ENCODE peak calls at places on chromosome 17, in five cellular contexts. T is left ventricle myocardium inferior, N is cerebellar cortex, P is HuH-7, F is fibroblast of lung. L is an unnamed sample.

GRCh38 chr17:40069751-40070643 is 7.2 kb downstream of the THRA start:
- DNase-seq in T (no peak), N (peak), P (no peak), F (peak), L (no peak)

GRCh38 chr17:80743181-80743771 is 198.6 kb downstream of the RPTOR start:
- DNase-seq in T (no peak), N (peak), P (no peak), F (no peak), L (no peak)

GRCh38 chr17:28370035-28370743 is at the start of gene VTN:
- DNase-seq in T (peak), N (peak), P (peak), F (peak), L (no peak)

GRCh38 chr17:48444531-48445247 is 14.7 kb upstream of the SKAP1 start:
- DNase-seq in T (no peak), N (no peak), P (no peak), F (no peak), L (no peak)

GRCh38 chr17:66272699-66273390 is 29.6 kb upstream of the PRKCA start:
- DNase-seq in T (no peak), N (no peak), P (no peak), F (peak), L (no peak)

GRCh38 chr17:57016764-57017116 is 38.8 kb downstream of the SCPEP1 start:
- DNase-seq in T (no peak), N (no peak), P (no peak), F (peak), L (no peak)

GRCh38 chr17:78166416-78166815 is 2.0 kb upstream of the SYNGR2 start:
- DNase-seq in T (no peak), N (no peak), P (no peak), F (no peak), L (no peak)

GRCh38 chr17:65633988-65634387 is 72.5 kb upstream of the AXIN2 start:
- DNase-seq in T (no peak), N (no peak), P (no peak), F (no peak), L (no peak)

GRCh38 chr17:41683441-41684007 is 5.2 kb upstream of the EIF1 start:
- DNase-seq in T (no peak), N (no peak), P (no peak), F (no peak), L (no peak)

GRCh38 chr17:43406676-43407645 is 8.2 kb downstream of the ARL4D start:
- DNase-seq in T (no peak), N (no peak), P (no peak), F (peak), L (no peak)

GRCh38 chr17:10729334-10730193 is at the start of gene TMEM220:
- DNase-seq in T (peak), N (peak), P (peak), F (peak), L (no peak)

GRCh38 chr17:20774472-20775135 is 195.1 kb downstream of the CDRT15L2 start:
- DNase-seq in T (no peak), N (no peak), P (no peak), F (no peak), L (no peak)

GRCh38 chr17:63631062-63631461 is 8.8 kb downstream of the MAP3K3 start:
- DNase-seq in T (no peak), N (no peak), P (no peak), F (no peak), L (no peak)

GRCh38 chr17:78366109-78366848 is 6.4 kb upstream of the SOCS3 start:
- DNase-seq in T (no peak), N (no peak), P (no peak), F (peak), L (no peak)

GRCh38 chr17:4559851-4560820 is at the start of gene GGT6:
- DNase-seq in T (no peak), N (no peak), P (no peak), F (no peak), L (no peak)

GRCh38 chr17:21467739-21468490 is 91.8 kb downstream of the KCNJ12 start:
- DNase-seq in T (no peak), N (no peak), P (no peak), F (no peak), L (no peak)

GRCh38 chr17:885971-886571 is 93.5 kb downstream of the NXN start:
- DNase-seq in T (peak), N (peak), P (no peak), F (peak), L (no peak)

GRCh38 chr17:79859676-79860615 is 20.7 kb upstream of the CBX4 start:
- DNase-seq in T (no peak), N (no peak), P (no peak), F (no peak), L (no peak)

GRCh38 chr17:2062571-2063183 is 7.8 kb downstream of the HIC1 start:
- DNase-seq in T (no peak), N (no peak), P (no peak), F (peak), L (no peak)

GRCh38 chr17:43696891-43697290 is 35.2 kb upstream of the MEOX1 start:
- DNase-seq in T (no peak), N (no peak), P (no peak), F (no peak), L (no peak)

GRCh38 chr17:27845264-27846041 is 45.1 kb upstream of the NOS2 start:
- DNase-seq in T (no peak), N (no peak), P (peak), F (no peak), L (no peak)

GRCh38 chr17:7184091-7184488 is 4.9 kb upstream of the ASGR1 start:
- DNase-seq in T (no peak), N (peak), P (no peak), F (no peak), L (no peak)

GRCh38 chr17:42743595-42744282 is 1.1 kb downstream of the EZH1 start:
- DNase-seq in T (no peak), N (no peak), P (no peak), F (no peak), L (no peak)

GRCh38 chr17:8499614-8500013 is 63.9 kb downstream of the NDEL1 start:
- DNase-seq in T (no peak), N (no peak), P (no peak), F (no peak), L (no peak)

GRCh38 chr17:2776589-2777241 is 19.5 kb upstream of the RAP1GAP2 start:
- DNase-seq in T (no peak), N (peak), P (peak), F (no peak), L (no peak)

GRCh38 chr17:50468120-50469004 is at the start of gene CHAD:
- DNase-seq in T (no peak), N (peak), P (no peak), F (no peak), L (no peak)

L was measured in keratinocyte.